ENCODE peak calls at places on chromosomes 7 and 10, in seven cellular contexts. N, T, G, B, U, F and V are unnamed samples.

GRCh38 chr10:112967200-112967599 is 17.2 kb downstream of the TCF7L2 start:
- DNase-seq in G (no peak), T (no peak), N (no peak), F (peak), B (peak), U (no peak), V (no peak)

GRCh38 chr7:28718042-28718452 is 240.1 kb downstream of the TRIL start:
- DNase-seq in N (no peak), T (no peak), U (no peak), B (no peak), F (no peak), G (no peak), V (no peak)

GRCh38 chr7:101896312-101896711 is 78.9 kb downstream of the CUX1 start:
- DNase-seq in G (no peak), B (no peak), N (no peak), F (no peak), T (no peak), U (no peak), V (no peak)

GRCh38 chr7:78063758-78064157 is 265.2 kb downstream of the PHTF2 start:
- DNase-seq in N (no peak), G (no peak), B (no peak), F (peak), U (no peak), T (no peak), V (no peak)

GRCh38 chr7:46291064-46291463 is 370.0 kb upstream of the IGFBP3 start:
- DNase-seq in U (no peak), G (no peak), F (peak), B (no peak), T (peak), N (no peak), V (no peak)

GRCh38 chr7:98856021-98856422 is 13.8 kb downstream of the TMEM130 start:
- DNase-seq in F (peak), T (no peak), U (no peak), G (no peak), B (no peak), N (no peak), V (no peak)

GRCh38 chr10:130045091-130045652 is 65.5 kb downstream of the C10orf143 start:
- DNase-seq in F (no peak), G (no peak), T (no peak), B (peak), U (no peak), N (no peak), V (no peak)

GRCh38 chr7:99631311-99632109 is 14.8 kb downstream of the ZSCAN25 start:
- DNase-seq in B (peak), G (peak), N (no peak), U (no peak), F (no peak), T (peak), V (no peak)

GRCh38 chr7:24914465-24914859 is 65.5 kb downstream of the OSBPL3 start:
- DNase-seq in G (no peak), U (no peak), N (no peak), F (no peak), T (no peak), B (no peak), V (no peak)

GRCh38 chr10:80158598-80159127 is 26.1 kb downstream of the PLAC9 start:
- DNase-seq in U (no peak), G (peak), B (peak), N (peak), T (peak), F (peak), V (no peak)

GRCh38 chr10:110401401-110402076 is 96.2 kb upstream of the DUSP5 start:
- DNase-seq in U (no peak), B (no peak), T (no peak), N (no peak), G (no peak), F (no peak), V (no peak)

GRCh38 chr7:80591654-80592053 is 46.8 kb upstream of the CD36 start:
- DNase-seq in U (no peak), N (no peak), T (no peak), F (no peak), G (no peak), B (no peak), V (no peak)

GRCh38 chr10:126014309-126014708 is 117.9 kb downstream of the FANK1 start:
- DNase-seq in N (no peak), U (no peak), F (peak), G (peak), B (no peak), T (no peak), V (no peak)

GRCh38 chr10:131817866-131818509 is 82.8 kb upstream of the PPP2R2D start:
- DNase-seq in T (no peak), F (no peak), B (no peak), G (no peak), N (peak), U (no peak), V (no peak)

GRCh38 chr7:34718867-34719266 is 60.8 kb downstream of the NPSR1 start:
- DNase-seq in F (no peak), N (no peak), T (no peak), B (no peak), U (no peak), G (no peak), V (no peak)

GRCh38 chr10:5594271-5595036 is 69.7 kb downstream of the CALML3 start:
- DNase-seq in F (peak), B (no peak), T (no peak), G (peak), N (no peak), U (no peak), V (no peak)

GRCh38 chr7:87128883-87129282 is 23.4 kb upstream of the DMTF1 start:
- DNase-seq in G (no peak), T (no peak), B (no peak), U (no peak), N (no peak), F (no peak), V (no peak)

GRCh38 chr10:119308556-119309422 is 101.4 kb downstream of the GRK5 start:
- DNase-seq in G (no peak), T (no peak), N (no peak), F (no peak), U (no peak), B (no peak), V (no peak)

GRCh38 chr10:119306964-119307363 is 99.6 kb downstream of the GRK5 start:
- DNase-seq in B (peak), F (peak), N (no peak), T (no peak), U (no peak), G (no peak), V (no peak)

GRCh38 chr7:29970158-29970557 is 19.4 kb downstream of the SCRN1 start:
- DNase-seq in N (no peak), B (no peak), F (no peak), G (no peak), T (no peak), U (no peak), V (no peak)

GRCh38 chr10:109902992-109903947 is 20.0 kb downstream of the XPNPEP1 start:
- DNase-seq in T (no peak), G (no peak), B (no peak), U (no peak), F (no peak), N (no peak), V (no peak)

GRCh38 chr10:73113543-73113942 is 3.3 kb downstream of the NUDT13 start:
- DNase-seq in N (no peak), T (no peak), U (no peak), B (no peak), G (peak), F (no peak), V (no peak)

GRCh38 chr10:6590100-6590499 is 10.0 kb upstream of the PRKCQ start:
- DNase-seq in B (no peak), F (no peak), T (no peak), G (no peak), U (no peak), N (no peak), V (no peak)

GRCh38 chr7:134778941-134779740 is at the start of gene CALD1:
- DNase-seq in N (peak), G (peak), F (peak), U (no peak), T (peak), B (peak), V (peak)

GRCh38 chr10:3241128-3242057 is 68.8 kb upstream of the PITRM1 start:
- DNase-seq in T (no peak), F (peak), U (no peak), N (no peak), B (no peak), G (no peak), V (no peak)

GRCh38 chr7:101936223-101936611 is 118.8 kb downstream of the CUX1 start:
- DNase-seq in F (no peak), T (no peak), B (no peak), G (no peak), U (no peak), N (peak), V (no peak)

GRCh38 chr10:108452483-108453060 is 1288.1 kb upstream of the SORCS1 start:
- DNase-seq in N (no peak), F (no peak), U (no peak), T (no peak), G (no peak), B (no peak), V (no peak)

GRCh38 chr10:127018298-127018650 is 113.0 kb downstream of the DOCK1 start:
- DNase-seq in G (no peak), U (no peak), N (no peak), T (no peak), B (no peak), F (no peak), V (no peak)

GRCh38 chr10:44161196-44161595 is 223.7 kb downstream of the CXCL12 start:
- DNase-seq in N (no peak), G (no peak), F (no peak), U (no peak), T (no peak), B (no peak), V (no peak)

GRCh38 chr7:30845426-30846135 is 66.1 kb upstream of the AQP1 start:
- DNase-seq in F (peak), N (peak), B (no peak), U (no peak), G (peak), T (peak), V (no peak)

GRCh38 chr10:113534428-113534827 is 18.4 kb upstream of the HABP2 start:
- DNase-seq in U (no peak), N (no peak), B (no peak), G (no peak), T (no peak), F (no peak), V (no peak)

GRCh38 chr10:127973810-127974311 is 67.0 kb downstream of the PTPRE start:
- DNase-seq in F (no peak), B (no peak), U (no peak), G (no peak), T (no peak), N (no peak), V (no peak)

GRCh38 chr10:66778351-66778750 is 147.5 kb upstream of the LRRTM3 start:
- DNase-seq in T (no peak), G (no peak), N (no peak), U (no peak), B (no peak), F (no peak), V (no peak)

GRCh38 chr7:27586825-27587224 is 75.9 kb downstream of the HIBADH start:
- DNase-seq in G (no peak), U (no peak), F (no peak), T (no peak), N (no peak), B (no peak), V (no peak)

GRCh38 chr10:75352650-75353049 is 48.9 kb downstream of the ZNF503 start:
- DNase-seq in B (no peak), T (no peak), N (no peak), U (no peak), G (no peak), F (no peak), V (no peak)

GRCh38 chr10:75347211-75347610 is 54.4 kb downstream of the ZNF503 start:
- DNase-seq in U (no peak), B (no peak), G (no peak), F (no peak), N (no peak), T (no peak), V (no peak)

GRCh38 chr10:75351637-75352036 is 49.9 kb downstream of the ZNF503 start:
- DNase-seq in N (no peak), F (no peak), T (no peak), B (no peak), U (no peak), G (no peak), V (no peak)

GRCh38 chr10:75353183-75353582 is 48.4 kb downstream of the ZNF503 start:
- DNase-seq in B (no peak), N (no peak), F (no peak), U (no peak), T (no peak), G (no peak), V (peak)

GRCh38 chr10:75350791-75351190 is 50.8 kb downstream of the ZNF503 start:
- DNase-seq in N (no peak), G (peak), B (peak), F (peak), U (no peak), T (no peak), V (no peak)
- TF ChIP-seq CTCF in N (no peak), G (no peak), B (no peak), F (no peak), U (no peak), T (no peak), V (no peak)

GRCh38 chr7:65477326-65477725 is 103.7 kb downstream of the ZNF92 start:
- DNase-seq in N (no peak), U (no peak), F (no peak), T (peak), B (peak), G (no peak), V (peak)
- TF ChIP-seq CTCF in N (no peak), U (no peak), F (no peak), T (peak), B (no peak), G (no peak), V (peak)

DNA sequence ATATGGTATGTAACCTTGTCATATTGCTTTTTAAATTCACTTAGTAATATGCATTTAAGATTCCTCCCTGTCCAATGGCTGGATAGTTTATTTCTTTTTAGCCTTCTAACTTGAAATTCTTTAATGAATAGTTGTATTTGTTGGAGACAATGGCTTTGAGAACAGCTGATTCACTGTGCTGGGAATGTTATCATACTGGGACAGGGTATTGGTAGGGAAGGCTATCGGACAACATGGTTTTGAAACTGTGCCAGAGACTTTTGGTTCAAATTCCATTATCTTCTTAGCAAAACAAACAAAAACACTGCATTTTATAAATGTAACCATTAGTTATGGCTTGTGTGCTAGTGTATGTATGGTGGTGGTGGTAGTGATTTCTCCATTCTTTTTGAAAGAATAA is 517.1 kb upstream of the ANKRD30A start:
- DNase-seq in G (peak), U (no peak), T (no peak), F (peak), B (peak), N (no peak), V (no peak)
- TF ChIP-seq CTCF in G (no peak), U (no peak), T (no peak), F (no peak), B (no peak), N (no peak), V (no peak)

GRCh38 chr7:105230486-105230885 is 158.2 kb downstream of the SRPK2 start:
- DNase-seq in N (no peak), U (no peak), T (no peak), B (no peak), G (no peak), F (no peak), V (no peak)

GRCh38 chr7:105238198-105238765 is 150.4 kb downstream of the SRPK2 start:
- DNase-seq in B (no peak), N (no peak), U (no peak), T (no peak), G (no peak), F (no peak), V (no peak)

GRCh38 chr7:105229641-105230040 is 159.1 kb downstream of the SRPK2 start:
- DNase-seq in U (no peak), B (no peak), F (no peak), G (no peak), T (no peak), N (no peak), V (no peak)

GRCh38 chr7:105234886-105235285 is 153.8 kb downstream of the SRPK2 start:
- DNase-seq in N (no peak), T (no peak), B (no peak), F (no peak), G (no peak), U (no peak), V (no peak)
- TF ChIP-seq CTCF in N (no peak), T (no peak), B (no peak), F (no peak), G (no peak), U (no peak), V (no peak)

GRCh38 chr10:91090761-91091529 is 129.5 kb upstream of the PCGF5 start:
- DNase-seq in N (no peak), U (no peak), B (peak), T (no peak), F (peak), G (no peak), V (no peak)
- TF ChIP-seq CTCF in N (no peak), U (no peak), B (no peak), T (no peak), F (no peak), G (peak), V (peak)

DNA sequence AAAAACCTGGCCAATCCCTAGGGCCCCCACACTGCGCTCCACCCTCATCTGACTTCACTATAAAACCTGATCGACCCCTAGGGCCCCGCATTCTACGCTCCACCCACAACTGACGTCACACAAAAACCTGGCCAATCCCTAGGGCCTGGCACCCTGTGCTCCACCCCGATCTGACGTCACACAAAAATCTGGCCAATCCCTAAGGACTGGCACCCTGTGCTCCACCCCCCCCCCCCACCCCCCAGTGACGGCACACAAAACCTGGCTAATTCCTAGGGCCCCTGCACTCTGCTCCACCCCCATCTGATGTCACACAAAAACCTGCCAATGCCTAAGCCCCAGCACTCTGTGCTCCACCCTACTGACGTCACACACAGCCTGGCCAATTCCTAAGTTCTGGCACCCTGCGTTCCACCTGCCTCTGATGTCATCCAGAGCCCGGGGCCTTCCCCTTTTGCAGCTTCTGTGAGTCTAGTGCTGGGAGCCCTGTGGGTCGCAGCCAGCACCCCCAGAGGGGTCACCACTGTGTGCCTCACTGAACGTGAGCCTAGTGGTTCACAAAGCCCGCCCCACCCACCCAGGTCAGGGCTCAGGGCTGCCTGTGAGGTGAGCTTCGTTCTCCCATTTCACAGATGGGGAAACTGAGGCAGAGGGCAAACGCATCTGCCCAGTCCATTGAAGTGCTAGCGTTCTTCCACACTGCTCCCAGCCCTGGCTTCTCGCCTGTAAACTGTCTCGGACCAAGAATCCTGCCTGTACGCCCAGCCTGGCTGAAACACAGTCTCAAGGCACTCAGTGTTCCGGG is 40.6 kb downstream of the MICALL2 start:
- DNase-seq in F (peak), U (no peak), B (peak), T (no peak), G (peak), N (no peak), V (no peak)
- TF ChIP-seq CTCF in F (no peak), U (no peak), B (no peak), T (no peak), G (no peak), N (no peak), V (no peak)

GRCh38 chr7:152571031-152571430 is 104.9 kb downstream of the XRCC2 start:
- DNase-seq in U (no peak), T (no peak), G (no peak), F (no peak), N (no peak), B (no peak), V (no peak)

GRCh38 chr7:152565731-152566130 is 110.2 kb downstream of the XRCC2 start:
- DNase-seq in T (no peak), N (no peak), U (no peak), G (no peak), B (no peak), F (no peak), V (no peak)

GRCh38 chr7:152564656-152565055 is 111.3 kb downstream of the XRCC2 start:
- DNase-seq in G (no peak), B (no peak), U (no peak), T (no peak), F (no peak), N (no peak), V (no peak)

GRCh38 chr7:152572101-152572500 is 103.8 kb downstream of the XRCC2 start:
- DNase-seq in T (no peak), G (peak), U (no peak), B (no peak), F (no peak), N (no peak), V (no peak)

GRCh38 chr7:152568972-152569371 is 107.0 kb downstream of the XRCC2 start:
- DNase-seq in B (no peak), T (no peak), U (no peak), N (no peak), F (no peak), G (no peak), V (no peak)
- TF ChIP-seq CTCF in B (no peak), T (no peak), U (no peak), N (no peak), F (no peak), G (no peak), V (no peak)

GRCh38 chr10:96410296-96410695 is 51.5 kb upstream of the OPALIN start:
- DNase-seq in F (no peak), U (no peak), T (no peak), G (no peak), B (no peak), N (no peak), V (no peak)

GRCh38 chr10:96415150-96415895 is 56.5 kb upstream of the OPALIN start:
- DNase-seq in F (no peak), T (no peak), U (no peak), N (no peak), B (no peak), G (no peak), V (no peak)

GRCh38 chr10:96414303-96414702 is 55.5 kb upstream of the OPALIN start:
- DNase-seq in F (no peak), T (no peak), G (no peak), B (no peak), U (no peak), N (no peak), V (no peak)

GRCh38 chr10:96415896-96416554 is 57.2 kb upstream of the OPALIN start:
- DNase-seq in F (peak), T (no peak), N (no peak), B (no peak), U (no peak), G (no peak), V (no peak)

DNA sequence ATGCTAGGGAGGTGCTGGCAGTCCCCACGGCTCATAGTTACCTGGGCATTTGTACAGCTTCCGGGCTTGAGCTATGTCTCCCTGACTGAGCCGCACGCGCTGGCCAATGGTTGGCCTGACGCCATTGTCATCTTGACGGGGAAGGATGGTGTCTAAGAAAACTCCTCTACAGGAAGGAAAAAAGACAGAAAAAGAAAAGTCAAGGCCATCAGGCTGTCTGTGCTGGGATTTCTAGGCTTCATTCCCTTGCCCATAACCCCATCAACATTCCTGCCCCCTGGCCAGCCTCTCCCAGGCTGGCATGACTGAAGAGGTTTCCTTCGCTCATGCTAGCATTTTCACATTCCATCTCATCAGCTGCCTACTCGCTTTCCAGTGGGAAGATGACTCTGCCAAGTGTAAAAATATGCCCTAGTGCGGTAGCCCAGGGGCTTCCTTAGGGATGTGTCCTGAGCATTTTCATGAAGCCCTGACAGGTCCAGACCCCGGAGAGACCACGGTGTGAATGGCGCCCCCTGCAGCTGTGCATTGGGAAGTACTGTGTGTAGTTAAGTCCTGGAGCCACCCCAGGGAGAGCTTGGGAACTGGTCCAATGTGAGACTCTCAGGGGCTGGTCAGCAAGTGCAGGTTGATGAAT is 54.5 kb upstream of the OPALIN start:
- DNase-seq in B (no peak), G (no peak), T (no peak), N (no peak), F (no peak), U (no peak), V (no peak)
- TF ChIP-seq CTCF in B (no peak), G (no peak), T (no peak), N (no peak), F (no peak), U (no peak), V (peak)

GRCh38 chr7:118169146-118169545 is 14.8 kb upstream of the LSM8 start:
- DNase-seq in U (no peak), F (no peak), N (no peak), T (no peak), B (peak), G (peak), V (no peak)
- TF ChIP-seq CTCF in U (no peak), F (peak), N (no peak), T (no peak), B (no peak), G (peak), V (no peak)